ENCODE peak calls at places on chromosomes 3 and 15, in five cellular contexts. One of them, this sample, is unnamed.
A peak's percentile ranks its signal among the peaks of the same experiment; 100 is the strongest.

GRCh38 chr15:97598353-97598798 is 362.1 kb upstream of the ARRDC4 start:
- DNase-seq in posterior cingulate gyrus: no peak
- DNase-seq in NCI-H2171: no peak
- DNase-seq in RCC 7860: no peak
- DNase-seq in sciatic nerve: no peak
- DNase-seq in this sample: no peak

GRCh38 chr3:18241837-18242236 is 183.3 kb downstream of the SATB1 start:
- DNase-seq in sciatic nerve: no peak
- DNase-seq in NCI-H2171: no peak
- DNase-seq in RCC 7860: no peak
- DNase-seq in posterior cingulate gyrus: no peak
- DNase-seq in this sample: no peak

GRCh38 chr3:94167796-94168195 is 104.9 kb downstream of the NSUN3 start:
- DNase-seq in sciatic nerve: no peak
- DNase-seq in RCC 7860: no peak
- DNase-seq in posterior cingulate gyrus: no peak
- DNase-seq in NCI-H2171: no peak
- DNase-seq in this sample: no peak

GRCh38 chr15:39209548-39210211 is 371.2 kb upstream of the THBS1 start:
- DNase-seq in NCI-H2171: no peak
- DNase-seq in sciatic nerve: no peak
- DNase-seq in posterior cingulate gyrus: no peak
- DNase-seq in RCC 7860: no peak
- DNase-seq in this sample: no peak

GRCh38 chr3:125512135-125512920 is 7.7 kb downstream of the SNX4 start:
- DNase-seq in NCI-H2171: peak; percentile 88
- DNase-seq in sciatic nerve: no peak
- DNase-seq in posterior cingulate gyrus: no peak
- DNase-seq in RCC 7860: no peak
- DNase-seq in this sample: no peak

GRCh38 chr15:74954515-74954914 is 2.1 kb downstream of the RPP25 start:
- DNase-seq in posterior cingulate gyrus: no peak
- DNase-seq in RCC 7860: no peak
- DNase-seq in NCI-H2171: no peak
- DNase-seq in sciatic nerve: no peak
- DNase-seq in this sample: no peak

GRCh38 chr3:9747267-9747666 is 2.5 kb upstream of the OGG1 start:
- DNase-seq in RCC 7860: peak; percentile 47
- DNase-seq in NCI-H2171: no peak
- DNase-seq in sciatic nerve: no peak
- DNase-seq in posterior cingulate gyrus: no peak
- DNase-seq in this sample: peak; percentile 57

GRCh38 chr15:40767838-40768491 is 1.8 kb upstream of the C15orf62 start:
- DNase-seq in posterior cingulate gyrus: no peak
- DNase-seq in NCI-H2171: no peak
- DNase-seq in sciatic nerve: no peak
- DNase-seq in RCC 7860: no peak
- DNase-seq in this sample: no peak

GRCh38 chr3:20352547-20353164 is 166.7 kb upstream of the SGO1 start:
- DNase-seq in RCC 7860: no peak
- DNase-seq in posterior cingulate gyrus: no peak
- DNase-seq in NCI-H2171: peak; percentile 66
- DNase-seq in sciatic nerve: no peak
- DNase-seq in this sample: no peak

GRCh38 chr3:115728013-115728412 is 104.7 kb downstream of the GAP43 start:
- DNase-seq in sciatic nerve: no peak
- DNase-seq in posterior cingulate gyrus: no peak
- DNase-seq in NCI-H2171: no peak
- DNase-seq in RCC 7860: no peak
- DNase-seq in this sample: no peak

GRCh38 chr3:123807820-123808219 is 76.3 kb downstream of the MYLK start:
- DNase-seq in RCC 7860: no peak
- DNase-seq in sciatic nerve: peak; percentile 63
- DNase-seq in posterior cingulate gyrus: no peak
- DNase-seq in NCI-H2171: no peak
- DNase-seq in this sample: no peak

GRCh38 chr3:176939022-176939817 is 258.1 kb downstream of the TBL1XR1 start:
- DNase-seq in posterior cingulate gyrus: no peak
- DNase-seq in RCC 7860: peak; percentile 59
- DNase-seq in sciatic nerve: no peak
- DNase-seq in NCI-H2171: peak; percentile 79
- DNase-seq in this sample: peak; percentile 68

GRCh38 chr3:159219231-159219630 is 417.4 kb downstream of the MFSD1 start:
- DNase-seq in sciatic nerve: no peak
- DNase-seq in RCC 7860: no peak
- DNase-seq in NCI-H2171: no peak
- DNase-seq in posterior cingulate gyrus: no peak
- DNase-seq in this sample: no peak

GRCh38 chr15:78937132-78937739 is 7.6 kb downstream of the CTSH start:
- DNase-seq in sciatic nerve: no peak
- DNase-seq in NCI-H2171: no peak
- DNase-seq in RCC 7860: no peak
- DNase-seq in posterior cingulate gyrus: no peak
- DNase-seq in this sample: no peak

GRCh38 chr3:124995460-124995994 is 60.3 kb downstream of the HEG1 start:
- DNase-seq in RCC 7860: peak; percentile 36
- DNase-seq in NCI-H2171: no peak
- DNase-seq in posterior cingulate gyrus: peak; percentile 40
- DNase-seq in sciatic nerve: peak; percentile 77
- DNase-seq in this sample: peak; percentile 53

GRCh38 chr3:13494463-13495350 is 14.6 kb downstream of the HDAC11 start:
- DNase-seq in sciatic nerve: no peak
- DNase-seq in NCI-H2171: no peak
- DNase-seq in posterior cingulate gyrus: peak; percentile 70
- DNase-seq in RCC 7860: no peak
- DNase-seq in this sample: no peak

GRCh38 chr3:89560546-89560945 is 453.1 kb downstream of the EPHA3 start:
- DNase-seq in sciatic nerve: no peak
- DNase-seq in posterior cingulate gyrus: no peak
- DNase-seq in RCC 7860: no peak
- DNase-seq in NCI-H2171: no peak
- DNase-seq in this sample: no peak

GRCh38 chr15:62306851-62307504 is 141.9 kb upstream of the C2CD4B start:
- DNase-seq in NCI-H2171: peak; percentile 68
- DNase-seq in posterior cingulate gyrus: no peak
- DNase-seq in RCC 7860: peak; percentile 70
- DNase-seq in sciatic nerve: peak; percentile 64
- DNase-seq in this sample: peak; percentile 74

GRCh38 chr3:133965033-133965570 is 64.6 kb downstream of the SLCO2A1 start:
- DNase-seq in sciatic nerve: no peak
- DNase-seq in NCI-H2171: no peak
- DNase-seq in RCC 7860: no peak
- DNase-seq in posterior cingulate gyrus: no peak
- DNase-seq in this sample: no peak

GRCh38 chr15:48427960-48428547 is 96.8 kb downstream of the DUT start:
- DNase-seq in NCI-H2171: no peak
- DNase-seq in posterior cingulate gyrus: no peak
- DNase-seq in sciatic nerve: no peak
- DNase-seq in RCC 7860: no peak
- DNase-seq in this sample: no peak

GRCh38 chr15:101407966-101408775 is 81.3 kb downstream of the PCSK6 start:
- DNase-seq in sciatic nerve: no peak
- DNase-seq in RCC 7860: no peak
- DNase-seq in posterior cingulate gyrus: no peak
- DNase-seq in NCI-H2171: no peak
- DNase-seq in this sample: no peak

GRCh38 chr3:10548997-10549396 is 43.6 kb upstream of the ATP2B2 start:
- DNase-seq in RCC 7860: peak; percentile 27
- DNase-seq in sciatic nerve: no peak
- DNase-seq in NCI-H2171: no peak
- DNase-seq in posterior cingulate gyrus: no peak
- DNase-seq in this sample: no peak

GRCh38 chr3:81442758-81443456 is 318.5 kb downstream of the GBE1 start:
- DNase-seq in posterior cingulate gyrus: no peak
- DNase-seq in RCC 7860: no peak
- DNase-seq in NCI-H2171: no peak
- DNase-seq in sciatic nerve: no peak
- DNase-seq in this sample: no peak

GRCh38 chr15:74302821-74303359 is 64.6 kb downstream of the CYP11A1 start:
- DNase-seq in NCI-H2171: peak; percentile 36
- DNase-seq in RCC 7860: no peak
- DNase-seq in sciatic nerve: peak; percentile 69
- DNase-seq in posterior cingulate gyrus: peak; percentile 29
- DNase-seq in this sample: peak; percentile 38

GRCh38 chr3:160951677-160952487 is 153.3 kb downstream of the B3GALNT1 start:
- DNase-seq in posterior cingulate gyrus: no peak
- DNase-seq in NCI-H2171: no peak
- DNase-seq in sciatic nerve: no peak
- DNase-seq in RCC 7860: no peak
- DNase-seq in this sample: no peak

GRCh38 chr3:44509985-44510360 is 32.5 kb upstream of the ZNF445 start:
- DNase-seq in posterior cingulate gyrus: no peak
- DNase-seq in RCC 7860: no peak
- DNase-seq in NCI-H2171: no peak
- DNase-seq in sciatic nerve: no peak
- DNase-seq in this sample: peak; percentile 5

GRCh38 chr3:64300790-64301423 is 75.6 kb upstream of the PRICKLE2 start:
- DNase-seq in RCC 7860: peak; percentile 44
- DNase-seq in sciatic nerve: no peak
- DNase-seq in NCI-H2171: no peak
- DNase-seq in posterior cingulate gyrus: no peak
- DNase-seq in this sample: no peak

GRCh38 chr3:123098411-123099330 is 31.8 kb downstream of the PDIA5 start:
- DNase-seq in NCI-H2171: peak; percentile 37
- DNase-seq in posterior cingulate gyrus: no peak
- DNase-seq in sciatic nerve: no peak
- DNase-seq in RCC 7860: no peak
- DNase-seq in this sample: peak; percentile 17

GRCh38 chr3:18307529-18307928 is 117.6 kb downstream of the SATB1 start:
- DNase-seq in RCC 7860: no peak
- DNase-seq in sciatic nerve: no peak
- DNase-seq in posterior cingulate gyrus: no peak
- DNase-seq in NCI-H2171: no peak
- DNase-seq in this sample: no peak

GRCh38 chr15:35583863-35584528 is 38.0 kb upstream of the DPH6 start:
- DNase-seq in RCC 7860: no peak
- DNase-seq in NCI-H2171: no peak
- DNase-seq in posterior cingulate gyrus: no peak
- DNase-seq in sciatic nerve: no peak
- DNase-seq in this sample: no peak

GRCh38 chr15:31379042-31379441 is 52.4 kb downstream of the KLF13 start:
- DNase-seq in sciatic nerve: no peak
- DNase-seq in posterior cingulate gyrus: no peak
- DNase-seq in RCC 7860: no peak
- DNase-seq in NCI-H2171: peak; percentile 59
- DNase-seq in this sample: no peak

This sample was measured in ACHN.